ENCODE peak calls at places on chromosomes 16 and 17, in six cellular contexts. A is NCI-H524 treated with DMSO at 0.1 percent for 48 hours; K is activated T-helper 2 cell treated with anti-CD3 and anti-CD28 coated beads, Interferon-gamma antibody, Interleukin-2, Interleukin-4, amounts not matched to agents 10 μg/mL and 5 μg/mL and 100 μg/mL, durations not matched to agents 14 hours and 24 hours and 36 hours; Q is ovary; X is germinal center; U is heart left ventricle. M is an unnamed sample.

GRCh38 chr17:64328036-64328874 is 62.4 kb downstream of the PECAM1 start:
- DNase-seq in Q (no peak), U (peak; percentile 52), K (no peak), A (no peak), X (no peak), M (no peak)

GRCh38 chr16:84526794-84527485 is 22.5 kb upstream of the MEAK7 start:
- DNase-seq in X (no peak), A (peak; percentile 64), U (peak; percentile 40), Q (no peak), K (no peak), M (peak; percentile 60)

GRCh38 chr16:2194852-2195315 is 1.5 kb downstream of the CASKIN1 start:
- DNase-seq in U (no peak), X (peak; percentile 50), K (peak; percentile 45), A (no peak), Q (no peak), M (no peak)

GRCh38 chr16:85641776-85642176 is 28.7 kb downstream of the GSE1 start:
- DNase-seq in A (peak; percentile 47), X (no peak), U (peak; percentile 60), Q (no peak), K (no peak), M (peak; percentile 90)

GRCh38 chr17:44775838-44776621 is 17.2 kb downstream of the ADAM11 start:
- DNase-seq in Q (no peak), A (no peak), K (no peak), U (no peak), X (peak; percentile 98), M (no peak)

GRCh38 chr16:51538707-51539604 is 387.9 kb upstream of the SALL1 start:
- DNase-seq in A (no peak), U (no peak), K (no peak), Q (no peak), X (no peak), M (no peak)

GRCh38 chr17:60766778-60767190 is 89.1 kb downstream of the BCAS3 start:
- DNase-seq in X (no peak), K (no peak), U (no peak), Q (no peak), A (no peak), M (no peak)

GRCh38 chr17:77354721-77355455 is 214.1 kb downstream of the SEC14L1 start:
- DNase-seq in K (no peak), U (peak; percentile 82), X (no peak), Q (peak; percentile 98), A (no peak), M (peak; percentile 84)

GRCh38 chr17:27947005-27947406 is 53.8 kb upstream of the LYRM9 start:
- DNase-seq in Q (no peak), X (no peak), A (peak; percentile 98), U (no peak), K (no peak), M (no peak)

GRCh38 chr16:1790611-1791255 is 2.8 kb downstream of the IGFALS start:
- DNase-seq in X (no peak), A (no peak), K (no peak), Q (peak; percentile 28), U (no peak), M (no peak)

GRCh38 chr17:1000597-1001490 is 3.9 kb downstream of the TIMM22 start:
- DNase-seq in X (no peak), U (peak; percentile 68), A (no peak), Q (no peak), K (no peak), M (no peak)

GRCh38 chr17:6669479-6670212 is 18.1 kb downstream of the C17orf100 start:
- DNase-seq in K (no peak), U (no peak), X (no peak), A (no peak), Q (no peak), M (no peak)

M was measured in psoas muscle.